ENCODE peak calls at places on chromosomes 13 and 19, in seven cellular contexts. L is Calu3; M is progenitor cell of endocrine pancreas; A is NCI-H1930; O is left cardiac atrium; W is adrenal gland; S is activated T-cell treated with anti-CD3 and anti-CD28 coated beads, Interleukin-2, amount 50 U/mL, for 72 hours. I is an unnamed sample.

GRCh38 chr19:48713041-48713863 is 6.3 kb downstream of the MAMSTR start:
- DNase-seq in L (no peak), M (no peak), A (no peak), O (no peak), W (no peak), S (no peak), I (no peak)

GRCh38 chr19:31554360-31554759 is 205.1 kb upstream of the TSHZ3 start:
- DNase-seq in L (no peak), M (no peak), A (no peak), O (no peak), W (no peak), S (no peak), I (no peak)

GRCh38 chr19:51019544-51019925 is at the start of gene KLK10:
- DNase-seq in L (peak; percentile 25), M (no peak), A (no peak), O (no peak), W (no peak), S (no peak), I (no peak)

GRCh38 chr19:6271721-6272410 is 7.9 kb downstream of the MLLT1 start:
- DNase-seq in L (no peak), M (no peak), A (no peak), O (peak; percentile 94), W (peak; percentile 92), S (no peak), I (no peak)

GRCh38 chr19:46813570-46814358 is 25.4 kb upstream of the SLC1A5 start:
- DNase-seq in L (peak; percentile 68), M (no peak), A (no peak), O (peak; percentile 76), W (peak; percentile 88), S (no peak), I (no peak)

GRCh38 chr13:98890186-98890585 is 87.7 kb downstream of the DOCK9 start:
- DNase-seq in L (no peak), M (no peak), A (no peak), O (no peak), W (peak; percentile 59), S (peak; percentile 63), I (no peak)

GRCh38 chr13:26021516-26021915 is 30.3 kb downstream of the SHISA2 start:
- DNase-seq in L (no peak), M (no peak), A (no peak), O (no peak), W (no peak), S (no peak), I (no peak)

GRCh38 chr19:33904681-33905080 is 108.0 kb downstream of the KCTD15 start:
- DNase-seq in L (peak; percentile 46), M (no peak), A (no peak), O (peak; percentile 53), W (no peak), S (no peak), I (no peak)

GRCh38 chr13:39364797-39365468 is 238.1 kb downstream of the LHFPL6 start:
- DNase-seq in L (peak; percentile 2), M (no peak), A (no peak), O (no peak), W (no peak), S (no peak), I (no peak)

GRCh38 chr13:22463089-22463488 is 717.7 kb upstream of the SGCG start:
- DNase-seq in L (no peak), M (no peak), A (no peak), O (no peak), W (no peak), S (no peak), I (no peak)

GRCh38 chr13:100434010-100434763 is 154.4 kb downstream of the GGACT start:
- DNase-seq in L (no peak), M (no peak), A (no peak), O (no peak), W (no peak), S (no peak), I (no peak)

GRCh38 chr19:10510301-10510802 is 6.9 kb downstream of the S1PR5 start:
- DNase-seq in L (peak; percentile 27), M (peak; percentile 58), A (peak; percentile 5), O (no peak), W (no peak), S (peak; percentile 73), I (peak; percentile 38)

GRCh38 chr13:102642475-102642874 is 45.7 kb downstream of the TPP2 start:
- DNase-seq in L (no peak), M (no peak), A (no peak), O (peak; percentile 62), W (peak; percentile 87), S (no peak), I (no peak)

GRCh38 chr19:49847731-49848696 is 2.9 kb upstream of the PTOV1 start:
- DNase-seq in L (peak; percentile 47), M (no peak), A (no peak), O (no peak), W (no peak), S (no peak), I (no peak)

GRCh38 chr13:101111894-101112293 is 304.4 kb downstream of the NALCN start:
- DNase-seq in L (no peak), M (no peak), A (no peak), O (no peak), W (no peak), S (no peak), I (no peak)

I was measured in NCI-H524.